ENCODE peak calls at places on chromosomes 5 and 9, in seven cellular contexts. I is foreskin fibroblast; F is lower leg skin; J is CD4-positive, alpha-beta T cell; U is type B pancreatic cell; V is fibroblast of pulmonary artery; X is hepatocyte. G is an unnamed sample.

GRCh38 chr9:105500108-105500766 is 52.4 kb downstream of the FSD1L start:
- DNase-seq in I (no peak), F (no peak), J (no peak), U (no peak), V (peak), X (no peak), G (peak)

GRCh38 chr5:65262590-65263189 is 219.0 kb downstream of the ADAMTS6 start:
- DNase-seq in I (peak), F (no peak), J (no peak), U (no peak), V (peak), X (peak), G (peak)

GRCh38 chr9:114278881-114279570 is 43.9 kb upstream of the ORM1 start:
- DNase-seq in I (peak), F (no peak), J (no peak), U (peak), V (peak), X (no peak), G (peak)

GRCh38 chr5:27947088-27947487 is 908.7 kb upstream of the CDH9 start:
- DNase-seq in I (no peak), F (no peak), J (no peak), U (no peak), V (no peak), X (no peak), G (no peak)

GRCh38 chr9:79014929-79015699 is 556.7 kb upstream of the TLE4 start:
- DNase-seq in I (peak), F (no peak), J (no peak), U (no peak), V (peak), X (no peak), G (no peak)

GRCh38 chr5:126490167-126490937 is 67.1 kb downstream of the GRAMD2B start:
- DNase-seq in I (peak), F (peak), J (no peak), U (no peak), V (no peak), X (no peak), G (no peak)

GRCh38 chr5:153860482-153860881 is 178.2 kb downstream of the FAM114A2 start:
- DNase-seq in I (no peak), F (no peak), J (no peak), U (no peak), V (no peak), X (no peak), G (peak)

GRCh38 chr9:114606068-114606467 is 5.0 kb upstream of the TMEM268 start:
- DNase-seq in I (no peak), F (no peak), J (no peak), U (no peak), V (peak), X (no peak), G (no peak)

GRCh38 chr9:131743501-131743900 is 3.6 kb upstream of the RAPGEF1 start:
- DNase-seq in I (no peak), F (no peak), J (no peak), U (no peak), V (no peak), X (no peak), G (no peak)

GRCh38 chr5:90747693-90748092 is 189.1 kb downstream of the ADGRV1 start:
- DNase-seq in I (no peak), F (no peak), J (no peak), U (no peak), V (no peak), X (no peak), G (no peak)

GRCh38 chr5:177409043-177409801 is at the start of gene F12:
- DNase-seq in I (no peak), F (no peak), J (no peak), U (no peak), V (no peak), X (no peak), G (no peak)

GRCh38 chr9:27445057-27445990 is 78.8 kb upstream of the IFNK start:
- DNase-seq in I (no peak), F (no peak), J (no peak), U (no peak), V (no peak), X (no peak), G (no peak)

GRCh38 chr9:8734760-8735159 is 935.2 kb upstream of the DMAC1 start:
- DNase-seq in I (no peak), F (no peak), J (no peak), U (no peak), V (no peak), X (no peak), G (no peak)

GRCh38 chr5:66616495-66617222 is 20.5 kb downstream of the MAST4 start:
- DNase-seq in I (no peak), F (no peak), J (no peak), U (no peak), V (peak), X (peak), G (no peak)

GRCh38 chr9:75001719-75002421 is 26.2 kb downstream of the CARNMT1 start:
- DNase-seq in I (peak), F (no peak), J (no peak), U (no peak), V (peak), X (peak), G (peak)

GRCh38 chr5:61182449-61182848 is 20.2 kb upstream of the SMIM15 start:
- DNase-seq in I (no peak), F (no peak), J (no peak), U (no peak), V (peak), X (no peak), G (no peak)

GRCh38 chr9:84935528-84936117 is 266.1 kb downstream of the NTRK2 start:
- DNase-seq in I (no peak), F (no peak), J (no peak), U (no peak), V (no peak), X (no peak), G (no peak)

GRCh38 chr9:84937086-84937670 is 267.6 kb downstream of the NTRK2 start:
- DNase-seq in I (no peak), F (no peak), J (no peak), U (no peak), V (no peak), X (no peak), G (no peak)

GRCh38 chr9:84928419-84928818 is 258.9 kb downstream of the NTRK2 start:
- DNase-seq in I (no peak), F (no peak), J (no peak), U (no peak), V (no peak), X (no peak), G (no peak)

GRCh38 chr9:84929068-84929467 is 259.5 kb downstream of the NTRK2 start:
- DNase-seq in I (no peak), F (no peak), J (no peak), U (no peak), V (no peak), X (no peak), G (no peak)

GRCh38 chr9:84932915-84933527 is 263.5 kb downstream of the NTRK2 start:
- DNase-seq in I (no peak), F (no peak), J (no peak), U (no peak), V (no peak), X (no peak), G (peak)
- TF ChIP-seq CTCF in I (no peak), F (no peak), J (no peak), U (peak), V (peak), X (peak), G (peak)

DNA sequence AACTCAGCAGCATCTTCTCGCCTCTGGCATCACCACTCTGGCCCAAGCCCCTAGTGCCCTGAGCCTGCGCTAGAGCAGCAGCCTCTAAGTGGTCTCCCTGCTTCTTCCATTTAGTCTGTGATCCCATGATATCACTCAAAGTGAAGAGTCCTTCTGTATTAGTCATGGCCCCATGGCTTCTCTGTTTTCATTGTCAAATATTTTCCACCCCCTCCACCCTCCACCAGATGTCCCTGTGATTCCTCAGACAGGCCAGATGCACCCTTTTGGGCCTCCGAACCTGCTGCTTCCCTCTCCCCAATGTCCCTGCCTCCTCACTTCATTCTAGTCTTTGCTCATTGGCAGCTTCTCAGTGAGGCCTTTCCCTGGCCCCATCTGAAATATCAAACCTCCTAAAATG is 299.2 kb downstream of the SPOCK1 start:
- DNase-seq in I (peak), F (no peak), J (no peak), U (no peak), V (peak), X (no peak), G (peak)
- TF ChIP-seq CTCF in I (peak), F (no peak), J (no peak), U (no peak), V (no peak), X (no peak), G (no peak)

DNA sequence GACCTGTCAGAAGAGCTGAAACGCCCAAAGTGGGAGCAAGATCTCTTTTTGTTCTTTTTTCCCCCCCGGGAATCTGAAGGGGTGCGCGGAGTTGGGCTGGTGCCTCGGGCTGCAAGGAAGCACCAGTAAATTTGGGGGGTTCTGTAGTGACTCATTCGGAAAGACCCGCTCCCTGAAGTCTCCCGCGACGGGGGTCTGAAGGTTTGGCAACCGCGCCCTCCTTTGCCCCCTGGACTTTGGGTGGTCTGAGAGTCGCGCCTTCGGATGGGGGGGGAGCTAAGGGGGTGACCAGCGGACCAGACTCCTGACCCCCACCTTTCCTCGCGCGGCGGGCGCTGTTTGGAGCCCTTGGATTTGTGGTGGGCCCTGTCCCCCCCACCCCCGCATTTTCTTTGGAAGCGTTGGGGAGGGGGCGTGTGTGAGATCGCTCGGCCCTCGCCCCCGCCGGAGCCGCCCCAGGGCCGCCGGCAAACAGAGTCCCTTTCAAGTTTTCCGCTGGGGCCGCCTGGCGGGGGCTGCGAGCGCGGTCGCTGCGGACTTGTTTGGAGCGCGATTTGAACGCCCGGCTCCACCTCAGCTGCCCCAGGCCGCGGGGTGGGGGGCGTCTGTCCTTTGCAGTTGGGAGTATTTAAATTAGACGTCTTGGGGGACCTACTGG is 2.0 kb downstream of the CXXC5 start:
- DNase-seq in I (no peak), F (no peak), J (no peak), U (no peak), V (no peak), X (peak), G (no peak)
- TF ChIP-seq CTCF in I (peak), F (no peak), J (peak), U (peak), V (peak), X (peak), G (no peak)

DNA sequence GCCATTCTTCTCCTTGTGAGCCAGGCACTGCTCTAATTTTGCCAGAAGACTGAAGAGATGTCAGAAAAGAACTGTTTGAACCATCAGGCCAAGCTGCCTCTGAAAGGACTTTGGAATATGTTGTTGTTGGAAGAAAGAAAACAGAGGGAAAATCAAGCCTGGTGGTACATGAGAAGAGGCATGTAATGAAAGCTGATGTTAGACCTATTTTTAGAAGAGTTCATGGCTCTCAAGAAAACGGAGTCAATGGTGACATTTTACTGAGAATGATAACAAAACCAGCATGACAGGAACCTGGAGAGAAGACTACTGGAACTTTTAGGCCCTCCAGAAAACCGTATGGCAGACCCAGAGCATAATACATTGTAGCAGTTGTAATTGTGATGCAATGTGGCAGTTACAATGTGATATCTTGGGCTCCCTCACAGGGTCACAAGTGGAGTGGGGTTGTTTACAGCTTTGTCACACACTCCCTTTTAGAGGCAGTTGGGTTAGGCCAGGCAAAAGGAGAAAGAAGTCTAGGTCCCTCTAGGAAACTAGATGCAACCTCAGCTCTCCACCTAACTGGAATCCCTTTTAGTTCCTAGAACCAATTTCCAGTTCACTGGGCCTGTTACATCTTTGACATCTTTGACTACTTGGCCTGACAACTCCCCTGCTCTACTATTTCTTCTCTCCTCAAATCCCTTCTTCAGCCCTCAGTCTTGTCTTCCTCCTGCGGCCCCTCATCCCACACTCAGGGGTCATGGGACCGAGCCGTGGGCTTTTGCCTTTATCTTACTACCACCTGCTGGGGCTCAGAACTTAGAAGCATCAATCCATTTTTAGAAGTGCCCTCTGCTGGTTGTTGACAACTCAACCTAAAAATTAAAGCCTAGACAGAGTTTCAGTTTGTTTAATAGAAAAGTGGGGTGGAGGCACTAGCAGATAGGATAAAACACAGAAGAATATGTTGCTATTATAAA is 61.2 kb upstream of the JAK2 start:
- DNase-seq in I (no peak), F (no peak), J (no peak), U (no peak), V (peak), X (peak), G (peak)
- TF ChIP-seq CTCF in I (peak), F (no peak), J (peak), U (peak), V (peak), X (peak), G (peak)

GRCh38 chr9:134344068-134344820 is 18.0 kb downstream of the RXRA start:
- DNase-seq in I (no peak), F (no peak), J (no peak), U (no peak), V (no peak), X (no peak), G (no peak)
- TF ChIP-seq CTCF in I (no peak), F (no peak), J (no peak), U (no peak), V (peak), X (no peak), G (no peak)

GRCh38 chr5:141223112-141223783 is at the start of gene PCDHB14:
- DNase-seq in I (peak), F (no peak), J (no peak), U (no peak), V (peak), X (peak), G (peak)
- TF ChIP-seq CTCF in I (no peak), F (no peak), J (no peak), U (peak), V (peak), X (no peak), G (peak)

DNA sequence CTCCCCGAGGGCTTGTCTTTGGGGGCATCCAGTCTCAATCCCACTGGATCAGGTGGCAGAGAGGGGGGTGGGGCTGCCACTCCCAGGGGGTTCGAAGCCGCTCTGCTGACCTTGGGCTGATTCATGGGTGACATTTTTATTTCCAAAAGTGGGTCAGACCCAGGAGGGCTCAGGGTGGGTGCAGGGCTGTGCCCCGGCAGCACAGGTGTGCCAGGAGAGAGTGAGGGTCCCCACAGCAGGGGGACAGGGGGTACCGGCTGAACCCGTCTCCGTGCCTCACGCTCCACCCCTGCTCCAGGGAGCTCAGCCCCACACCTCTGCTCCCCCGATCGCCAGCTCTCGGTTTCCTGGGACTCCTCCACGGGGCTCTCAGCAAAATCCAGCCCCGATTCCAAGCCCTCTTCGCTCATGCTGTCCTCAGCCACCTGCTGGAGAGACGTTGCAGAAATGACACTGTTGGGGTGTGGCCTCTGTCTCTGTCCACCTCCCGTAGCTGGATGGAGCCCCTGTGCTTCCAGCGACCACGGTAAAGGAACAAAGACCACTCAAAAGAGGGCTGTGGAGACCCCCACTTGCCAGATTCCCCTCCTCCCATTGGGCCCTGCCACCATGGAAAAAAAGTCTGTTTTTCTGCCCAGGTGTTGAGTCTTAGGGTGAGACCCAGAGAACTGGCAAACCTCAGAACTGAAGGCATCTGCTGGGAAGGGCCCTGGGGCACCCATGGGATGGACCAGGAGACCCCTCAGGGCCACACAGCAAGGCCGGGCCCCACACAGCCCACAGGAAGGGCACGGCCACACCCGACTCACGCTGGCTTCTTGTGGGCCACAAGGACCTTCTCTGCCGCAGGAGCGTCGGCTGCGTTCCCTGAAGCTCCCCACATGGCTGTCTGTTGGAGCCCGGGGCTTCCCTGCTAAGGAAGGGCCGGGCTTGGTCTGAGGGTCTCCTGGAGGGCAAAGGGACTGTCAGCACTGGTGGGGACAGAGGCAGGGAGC is 10.6 kb upstream of the QSOX2 start:
- DNase-seq in I (no peak), F (no peak), J (no peak), U (no peak), V (no peak), X (no peak), G (no peak)
- TF ChIP-seq CTCF in I (no peak), F (no peak), J (no peak), U (peak), V (no peak), X (no peak), G (no peak)

GRCh38 chr5:166382031-166382430 is 1909.4 kb upstream of the WWC1 start:
- DNase-seq in I (no peak), F (no peak), J (no peak), U (no peak), V (no peak), X (no peak), G (peak)
- TF ChIP-seq CTCF in I (no peak), F (no peak), J (no peak), U (peak), V (no peak), X (peak), G (peak)

GRCh38 chr5:62211405-62211804 is 94.6 kb upstream of the KIF2A start:
- DNase-seq in I (no peak), F (no peak), J (no peak), U (no peak), V (no peak), X (no peak), G (no peak)

GRCh38 chr5:62208218-62208852 is 97.7 kb upstream of the KIF2A start:
- DNase-seq in I (no peak), F (no peak), J (no peak), U (no peak), V (no peak), X (no peak), G (no peak)

DNA sequence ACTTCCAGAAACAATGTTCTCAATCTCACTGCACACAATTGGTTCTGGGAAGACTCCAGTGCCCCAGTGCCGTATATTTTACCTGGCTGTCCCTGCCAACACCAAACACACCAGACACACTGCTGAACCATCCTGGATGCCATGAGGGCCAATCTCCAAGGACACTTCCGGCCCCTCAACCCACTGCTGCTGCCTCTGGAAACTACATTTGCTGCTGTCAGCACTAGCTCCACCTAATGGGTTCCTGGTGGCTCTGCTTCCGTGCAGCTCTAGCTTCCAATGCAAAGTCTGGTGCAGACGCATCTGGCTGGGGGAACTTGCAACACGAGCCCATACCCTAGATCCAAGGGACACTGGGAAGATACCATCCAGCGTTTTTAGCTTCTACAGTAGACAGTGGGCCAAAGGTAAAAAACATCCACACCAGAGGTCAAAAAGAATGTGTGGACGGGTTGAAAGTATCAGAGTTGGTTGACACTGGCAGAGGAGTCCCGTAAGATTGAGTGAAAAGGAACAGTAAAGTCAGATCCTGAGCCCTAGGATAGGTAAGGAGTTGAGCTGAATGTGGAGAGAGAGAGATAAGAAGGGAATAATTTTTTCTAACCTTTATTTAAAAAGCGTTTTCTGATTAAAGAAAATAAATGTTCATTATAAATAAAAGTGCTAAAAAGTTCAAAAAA is 99.7 kb upstream of the KIF2A start:
- DNase-seq in I (no peak), F (no peak), J (no peak), U (no peak), V (peak), X (peak), G (peak)
- TF ChIP-seq CTCF in I (peak), F (no peak), J (no peak), U (no peak), V (peak), X (peak), G (no peak)

GRCh38 chr5:136064510-136064909 is 35.7 kb downstream of the TGFBI start:
- DNase-seq in I (no peak), F (no peak), J (no peak), U (no peak), V (no peak), X (no peak), G (no peak)
- TF ChIP-seq CTCF in I (no peak), F (no peak), J (no peak), U (no peak), V (peak), X (no peak), G (peak)

G was measured in MCF 10A.